ENCODE peak calls at places on chromosomes 1 and 21, in five cellular contexts. One of them, this sample, is unnamed.
A peak's percentile ranks its signal among the peaks of the same experiment; 100 is the strongest.

GRCh38 chr1:245298781-245299180 is 144.0 kb downstream of the KIF26B start:
- DNase-seq in GM12878: no peak
- DNase-seq in H1: no peak
- DNase-seq in K562: no peak
- DNase-seq in HepG2: no peak
- DNase-seq in this sample: no peak

GRCh38 chr1:36572906-36573305 is 90.2 kb upstream of the CSF3R start:
- DNase-seq in GM12878: no peak
- DNase-seq in H1: no peak
- DNase-seq in K562: no peak
- DNase-seq in HepG2: no peak
- DNase-seq in this sample: no peak

GRCh38 chr1:61370177-61370907 is 288.0 kb downstream of the NFIA start:
- DNase-seq in GM12878: no peak
- DNase-seq in H1: no peak
- DNase-seq in K562: no peak
- DNase-seq in HepG2: no peak
- DNase-seq in this sample: no peak

GRCh38 chr1:198018529-198018928 is 101.4 kb downstream of the LHX9 start:
- DNase-seq in GM12878: no peak
- DNase-seq in H1: no peak
- DNase-seq in K562: no peak
- DNase-seq in HepG2: no peak
- DNase-seq in this sample: no peak

GRCh38 chr1:68197891-68198290 is 34.4 kb downstream of the WLS start:
- DNase-seq in GM12878: no peak
- DNase-seq in H1: no peak
- DNase-seq in K562: no peak
- DNase-seq in HepG2: peak; percentile 57
- DNase-seq in this sample: no peak

GRCh38 chr1:187715483-187715882 is 886.7 kb downstream of the PLA2G4A start:
- DNase-seq in GM12878: no peak
- DNase-seq in H1: no peak
- DNase-seq in K562: no peak
- DNase-seq in HepG2: no peak
- DNase-seq in this sample: no peak

GRCh38 chr21:43361493-43362296 is 65.2 kb downstream of the SIK1 start:
- DNase-seq in GM12878: peak; percentile 73
- DNase-seq in H1: no peak
- DNase-seq in K562: no peak
- DNase-seq in HepG2: no peak
- DNase-seq in this sample: no peak

GRCh38 chr1:151049458-151049857 is 1.9 kb downstream of the C1orf56 start:
- DNase-seq in GM12878: no peak
- DNase-seq in H1: no peak
- DNase-seq in K562: no peak
- DNase-seq in HepG2: no peak
- DNase-seq in this sample: no peak

GRCh38 chr1:7632681-7633080 is 138.4 kb upstream of the VAMP3 start:
- DNase-seq in GM12878: no peak
- DNase-seq in H1: no peak
- DNase-seq in K562: no peak
- DNase-seq in HepG2: no peak
- DNase-seq in this sample: no peak

DNA sequence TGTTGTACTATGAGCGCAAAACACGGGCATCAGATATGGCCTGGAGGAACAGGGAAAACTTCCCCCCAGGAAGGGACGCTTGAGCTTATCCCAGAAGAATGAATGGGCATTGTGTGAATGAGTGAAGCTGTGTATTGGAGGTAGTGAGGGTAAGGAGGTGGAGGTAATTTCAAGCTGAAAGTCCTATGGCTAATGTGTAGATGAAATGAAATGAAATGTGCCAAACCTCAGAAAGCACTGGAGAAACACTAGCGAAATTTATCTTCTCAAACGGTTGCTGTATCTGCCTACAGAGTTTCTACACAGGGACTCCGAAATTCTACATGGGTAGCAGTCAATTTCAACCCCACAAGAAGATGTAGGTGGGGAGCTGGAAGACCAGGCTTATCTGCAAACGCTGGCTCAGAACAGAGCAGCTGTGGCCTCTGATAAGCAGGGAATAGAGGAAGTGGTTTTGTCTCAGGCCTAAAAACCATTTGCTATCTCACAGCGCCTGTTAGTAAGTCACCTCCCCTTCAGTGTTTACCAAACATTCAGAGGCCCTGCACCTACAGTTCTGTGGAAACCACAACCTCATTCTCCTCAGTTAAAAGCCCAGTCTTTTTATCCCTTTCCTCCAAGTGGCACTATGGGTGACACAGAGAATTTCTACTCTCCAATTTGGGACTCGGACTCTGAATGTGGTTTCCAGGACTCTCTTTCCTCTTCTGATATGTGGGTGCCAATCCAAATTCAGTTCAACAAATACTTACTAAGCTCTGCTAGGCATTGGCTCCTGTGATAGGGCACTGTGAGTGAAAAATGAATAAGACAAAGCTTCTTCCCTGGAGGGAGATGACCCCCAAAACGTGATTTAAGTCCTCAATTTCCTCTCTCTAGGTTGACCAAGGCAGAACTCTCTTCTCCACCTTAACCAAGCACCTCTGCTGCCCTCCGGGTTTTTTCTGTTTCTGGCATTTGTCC is 17.1 kb upstream of the SLAMF6 start:
- DNase-seq in GM12878: peak; percentile 95
- DNase-seq in H1: no peak
- DNase-seq in K562: peak; percentile 92
- DNase-seq in HepG2: peak; percentile 9
- DNase-seq in this sample: no peak
- TF ChIP-seq CREB1 in GM12878: no peak
- TF ChIP-seq CREB1 in H1: no peak
- TF ChIP-seq CREB1 in K562: peak; percentile 84
- TF ChIP-seq CREB1 in HepG2: no peak
- TF ChIP-seq CREB1 in this sample: no peak

GRCh38 chr21:38948377-38948776 is 142.6 kb downstream of the ETS2 start:
- DNase-seq in GM12878: no peak
- DNase-seq in H1: no peak
- DNase-seq in K562: no peak
- DNase-seq in HepG2: no peak
- DNase-seq in this sample: no peak
- TF ChIP-seq USF2 in GM12878: no peak
- TF ChIP-seq USF2 in H1: no peak
- TF ChIP-seq USF2 in K562: no peak
- TF ChIP-seq USF2 in HepG2: no peak
- TF ChIP-seq USF2 in this sample: no peak

DNA sequence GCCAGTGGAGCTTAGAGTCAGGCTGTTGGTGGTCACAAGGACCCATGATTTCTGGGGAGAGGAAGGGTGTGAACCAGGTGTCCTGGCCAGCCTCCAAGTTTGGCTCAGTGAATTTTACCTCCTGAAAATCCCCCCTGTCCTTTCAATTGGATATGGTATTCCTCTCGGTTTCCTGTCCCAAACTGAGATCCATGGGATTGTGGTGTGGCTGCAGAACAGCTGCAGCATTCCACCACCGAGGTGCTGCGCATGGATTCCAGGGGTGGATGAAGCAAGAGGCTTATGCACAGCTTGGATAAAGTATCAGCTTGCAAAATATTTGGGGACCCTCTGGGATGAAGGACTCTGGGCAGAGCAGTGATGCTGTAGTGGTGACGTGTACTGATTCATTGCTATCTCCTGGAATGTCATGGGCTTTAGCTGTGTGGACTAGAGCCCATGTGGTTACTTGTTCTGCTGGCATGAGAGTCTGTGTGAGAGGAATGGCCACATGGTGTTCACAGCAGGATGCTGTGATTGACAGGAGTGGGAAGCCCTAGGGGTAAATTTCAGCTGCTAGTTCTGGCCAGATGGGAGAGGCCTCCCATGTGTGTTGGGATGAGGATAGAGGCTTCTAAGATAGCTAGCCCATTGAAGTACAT is 148.7 kb upstream of the SPAG17 start:
- DNase-seq in GM12878: no peak
- DNase-seq in H1: no peak
- DNase-seq in K562: no peak
- DNase-seq in HepG2: no peak
- DNase-seq in this sample: peak; percentile 16
- TF ChIP-seq CREB1 in GM12878: no peak
- TF ChIP-seq CREB1 in H1: no peak
- TF ChIP-seq CREB1 in K562: no peak
- TF ChIP-seq CREB1 in HepG2: no peak
- TF ChIP-seq CREB1 in this sample: no peak

GRCh38 chr1:145942891-145943290 is 14.9 kb downstream of the LIX1L start:
- DNase-seq in GM12878: no peak
- DNase-seq in H1: no peak
- DNase-seq in K562: no peak
- DNase-seq in HepG2: no peak
- DNase-seq in this sample: no peak

GRCh38 chr1:145944532-145944931 is 13.3 kb downstream of the LIX1L start:
- DNase-seq in GM12878: no peak
- DNase-seq in H1: no peak
- DNase-seq in K562: no peak
- DNase-seq in HepG2: no peak
- DNase-seq in this sample: no peak

GRCh38 chr1:145947551-145947950 is 10.3 kb downstream of the LIX1L start:
- DNase-seq in GM12878: no peak
- DNase-seq in H1: no peak
- DNase-seq in K562: no peak
- DNase-seq in HepG2: no peak
- DNase-seq in this sample: no peak

GRCh38 chr1:145949219-145949618 is 8.6 kb downstream of the LIX1L start:
- DNase-seq in GM12878: no peak
- DNase-seq in H1: no peak
- DNase-seq in K562: no peak
- DNase-seq in HepG2: no peak
- DNase-seq in this sample: no peak

DNA sequence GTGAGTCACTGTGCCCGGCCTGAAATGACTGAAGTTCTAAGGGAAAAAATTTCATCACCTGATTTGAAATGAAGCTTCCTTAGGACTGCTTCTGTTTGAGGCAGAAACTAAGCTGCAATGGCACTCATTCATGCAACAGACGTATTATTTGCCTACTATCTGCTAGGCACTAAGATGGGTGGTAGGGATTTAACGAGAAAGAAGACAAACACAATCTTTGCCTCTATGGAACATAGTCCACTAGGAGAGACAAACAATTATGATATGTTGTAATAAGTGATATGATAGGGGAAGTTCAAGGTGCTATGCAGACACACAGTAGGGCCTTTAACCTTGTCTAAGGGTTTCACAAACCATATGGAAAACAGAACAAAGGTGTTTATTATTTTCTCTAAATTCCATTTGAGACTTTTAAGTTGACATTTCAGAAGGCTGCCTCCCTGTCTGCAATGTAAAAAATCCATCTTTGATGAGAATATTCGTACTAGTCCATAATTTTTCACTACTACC is 11.3 kb downstream of the LIX1L start:
- DNase-seq in GM12878: no peak
- DNase-seq in H1: no peak
- DNase-seq in K562: no peak
- DNase-seq in HepG2: no peak
- DNase-seq in this sample: no peak
- TF ChIP-seq USF2 in GM12878: no peak
- TF ChIP-seq USF2 in H1: no peak
- TF ChIP-seq USF2 in K562: no peak
- TF ChIP-seq USF2 in HepG2: no peak
- TF ChIP-seq USF2 in this sample: no peak

GRCh38 chr1:29513357-29513756 is 277.0 kb downstream of the PTPRU start:
- DNase-seq in GM12878: peak; percentile 9
- DNase-seq in H1: peak; percentile 69
- DNase-seq in K562: peak; percentile 72
- DNase-seq in HepG2: peak; percentile 35
- DNase-seq in this sample: peak; percentile 73
- TF ChIP-seq CREB1 in GM12878: no peak
- TF ChIP-seq CREB1 in H1: no peak
- TF ChIP-seq CREB1 in K562: no peak
- TF ChIP-seq CREB1 in HepG2: no peak
- TF ChIP-seq CREB1 in this sample: no peak

GRCh38 chr1:114209971-114210370 is 56.3 kb upstream of the SYT6 start:
- DNase-seq in GM12878: no peak
- DNase-seq in H1: no peak
- DNase-seq in K562: no peak
- DNase-seq in HepG2: no peak
- DNase-seq in this sample: no peak
- TF ChIP-seq USF2 in GM12878: no peak
- TF ChIP-seq USF2 in H1: no peak
- TF ChIP-seq USF2 in K562: no peak
- TF ChIP-seq USF2 in HepG2: no peak
- TF ChIP-seq USF2 in this sample: no peak

DNA sequence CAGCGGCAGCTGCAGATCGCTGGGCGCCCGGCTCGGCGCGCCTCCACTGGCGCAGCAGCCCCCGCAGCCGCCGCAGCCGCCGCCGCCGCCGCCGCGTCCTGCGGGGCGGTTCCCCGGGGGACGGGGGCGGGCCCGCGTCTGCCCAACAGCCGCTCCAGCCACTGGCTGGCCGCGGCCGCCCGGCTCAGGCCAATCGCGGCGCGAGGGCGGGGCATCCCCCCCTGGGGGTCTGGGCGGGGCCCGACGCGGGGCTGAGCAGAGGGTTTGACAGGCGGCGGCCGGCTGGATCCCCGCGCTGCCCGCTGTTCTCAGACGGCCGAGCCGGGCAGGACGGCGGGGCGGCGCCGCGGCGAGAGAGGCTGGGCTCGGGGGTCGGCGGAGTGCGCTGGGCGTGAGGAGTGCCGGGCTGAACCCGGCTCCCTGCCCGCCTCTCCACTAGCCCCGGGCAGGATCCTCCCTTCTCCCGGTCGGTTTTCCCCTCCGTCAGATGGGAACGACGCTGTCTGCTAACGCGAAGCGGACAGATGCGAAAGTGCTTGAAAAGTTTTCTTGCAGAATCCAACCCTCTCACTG is at the start of gene GLIS1:
- DNase-seq in GM12878: no peak
- DNase-seq in H1: peak; percentile 97
- DNase-seq in K562: peak; percentile 100
- DNase-seq in HepG2: peak; percentile 69
- DNase-seq in this sample: peak; percentile 93
- TF ChIP-seq CREB1 in GM12878: no peak
- TF ChIP-seq CREB1 in H1: no peak
- TF ChIP-seq CREB1 in K562: no peak
- TF ChIP-seq CREB1 in HepG2: no peak
- TF ChIP-seq CREB1 in this sample: no peak

GRCh38 chr1:76013209-76013581 is 61.4 kb upstream of the ST6GALNAC3 start:
- DNase-seq in GM12878: no peak
- DNase-seq in H1: no peak
- DNase-seq in K562: no peak
- DNase-seq in HepG2: no peak
- DNase-seq in this sample: no peak
- TF ChIP-seq USF2 in GM12878: no peak
- TF ChIP-seq USF2 in H1: no peak
- TF ChIP-seq USF2 in K562: no peak
- TF ChIP-seq USF2 in HepG2: no peak
- TF ChIP-seq USF2 in this sample: no peak